ENCODE peak calls at places on chromosomes 2 and 18, in nine cellular contexts. Q is WTC11; Z is psoas muscle; T is activated effector memory CD4-positive, alpha-beta T cell treated with anti-CD3 and anti-CD28 coated beads, Interleukin-2, amount 50 U/mL, for 16 hours; V is globus pallidus; F is GM10248; B is activated CD4-positive, alpha-beta T cell treated with anti-CD3 and anti-CD28 coated beads for 36 hours; A is NCI-H1694; S is NCI-H446 treated with DMSO at 0.1 percent for 48 hours. D is an unnamed sample.
A peak's percentile ranks its signal among the peaks of the same experiment; 100 is the strongest.

GRCh38 chr2:159317392-159318088 is 31.0 kb upstream of the WDSUB1 start:
- DNase-seq in S (no peak), F (no peak), Z (no peak), A (no peak), V (no peak), Q (no peak), T (no peak), B (no peak), D (peak; percentile 3)

GRCh38 chr2:167962436-167963226 is 284.8 kb downstream of the STK39 start:
- DNase-seq in Z (no peak), S (no peak), B (no peak), A (no peak), Q (no peak), T (no peak), V (no peak), F (no peak), D (no peak)

GRCh38 chr2:11898576-11898975 is 152.1 kb downstream of the LPIN1 start:
- DNase-seq in A (no peak), S (no peak), Q (no peak), Z (no peak), B (no peak), F (no peak), T (no peak), V (no peak), D (no peak)

GRCh38 chr18:10840768-10841167 is 308.6 kb downstream of the PIEZO2 start:
- DNase-seq in A (no peak), T (no peak), S (no peak), V (no peak), F (no peak), B (no peak), Z (no peak), Q (no peak), D (no peak)

GRCh38 chr2:88654714-88655113 is 27.4 kb upstream of the EIF2AK3 start:
- DNase-seq in Z (no peak), V (no peak), B (no peak), T (no peak), F (no peak), S (no peak), A (no peak), Q (no peak), D (peak; percentile 50)

GRCh38 chr2:172600644-172601043 is 44.8 kb downstream of the PDK1 start:
- DNase-seq in S (no peak), T (no peak), F (no peak), A (no peak), B (no peak), Q (no peak), Z (no peak), V (no peak), D (no peak)

GRCh38 chr2:237533668-237534138 is 32.7 kb upstream of the PRLH start:
- DNase-seq in T (no peak), S (no peak), B (no peak), A (no peak), V (no peak), Z (no peak), F (no peak), Q (no peak), D (peak; percentile 68)

GRCh38 chr2:108621087-108621559 is 86.9 kb downstream of the LIMS1 start:
- DNase-seq in Z (no peak), A (no peak), T (peak; percentile 91), S (no peak), F (peak; percentile 74), V (no peak), B (peak; percentile 87), Q (peak; percentile 37), D (no peak)

D was measured in LHCN-M2.